ENCODE peak calls at places on chromosome 13, in four cellular contexts. S is OCI-LY7, C is K562, V is mammary epithelial cell. F is an unnamed sample.
A peak's percentile ranks its signal among the peaks of the same experiment; 100 is the strongest.

GRCh38 chr13:56352356-56352755 is 788.4 kb upstream of the PRR20A start:
- DNase-seq in C (no peak), S (no peak), V (no peak), F (no peak)

GRCh38 chr13:111449041-111449440 is 128.6 kb downstream of the TEX29 start:
- DNase-seq in S (no peak), V (peak; percentile 1), C (no peak), F (no peak)

GRCh38 chr13:91167706-91168459 is 179.6 kb upstream of the MIR17HG start:
- DNase-seq in S (no peak), V (no peak), C (no peak), F (no peak)

GRCh38 chr13:23848639-23849282 is 40.4 kb downstream of the MIPEP start:
- DNase-seq in C (no peak), V (no peak), S (peak; percentile 53), F (no peak)

GRCh38 chr13:87671031-87671823 is at the start of gene SLITRK5:
- DNase-seq in S (peak; percentile 93), V (peak; percentile 46), C (no peak), F (peak; percentile 86)

GRCh38 chr13:99726261-99726894 is 225.1 kb downstream of the TM9SF2 start:
- DNase-seq in S (no peak), C (no peak), V (no peak), F (no peak)

GRCh38 chr13:101211261-101211660 is 205.0 kb downstream of the NALCN start:
- DNase-seq in S (no peak), C (no peak), V (peak; percentile 58), F (no peak)

GRCh38 chr13:111398196-111398595 is 77.8 kb downstream of the TEX29 start:
- DNase-seq in C (no peak), V (no peak), S (no peak), F (no peak)

GRCh38 chr13:43369319-43369718 is 345.9 kb downstream of the DNAJC15 start:
- DNase-seq in C (no peak), V (no peak), S (no peak), F (no peak)

GRCh38 chr13:44350775-44351504 is 22.7 kb upstream of the SERP2 start:
- DNase-seq in S (no peak), C (no peak), V (no peak), F (no peak)

GRCh38 chr13:28494537-28494860 is 429 bp downstream of the FLT1 start:
- DNase-seq in C (no peak), S (no peak), V (peak; percentile 19), F (no peak)

GRCh38 chr13:112210401-112210800 is 143.5 kb downstream of the SOX1 start:
- DNase-seq in V (no peak), S (no peak), C (no peak), F (no peak)

GRCh38 chr13:39044536-39044935 is 6.3 kb downstream of the NHLRC3 start:
- DNase-seq in S (no peak), V (no peak), C (no peak), F (no peak)

GRCh38 chr13:78152415-78152814 is 233.8 kb upstream of the EDNRB start:
- DNase-seq in S (no peak), V (no peak), C (no peak), F (no peak)

GRCh38 chr13:21014666-21015170 is 46.7 kb downstream of the LATS2 start:
- DNase-seq in V (no peak), S (no peak), C (no peak), F (peak; percentile 45)

GRCh38 chr13:79799466-79799865 is 318.5 kb downstream of the NDFIP2 start:
- DNase-seq in C (no peak), V (no peak), S (no peak), F (no peak)

GRCh38 chr13:113946409-113947181 is 27.3 kb downstream of the C13orf46 start:
- DNase-seq in V (no peak), C (no peak), S (no peak), F (no peak)

GRCh38 chr13:114078501-114079451 is 53.6 kb downstream of the RASA3 start:
- DNase-seq in V (peak; percentile 77), S (no peak), C (no peak), F (peak; percentile 34)

GRCh38 chr13:78147905-78148304 is 229.3 kb upstream of the EDNRB start:
- DNase-seq in S (no peak), C (no peak), V (peak; percentile 29), F (no peak)

GRCh38 chr13:110422913-110423688 is 116.0 kb downstream of the COL4A2 start:
- DNase-seq in C (no peak), S (no peak), V (no peak), F (no peak)

GRCh38 chr13:27281420-27281819 is 10.8 kb downstream of the RASL11A start:
- DNase-seq in C (no peak), V (no peak), S (no peak), F (peak; percentile 35)
- H2AFZ ChIP-seq in C (no peak overlapping the region), V (no peak overlapping the region), S (no peak overlapping the region), F (no peak overlapping the region)

GRCh38 chr13:41463823-41464602 is 6.7 kb downstream of the RGCC start:
- DNase-seq in C (peak; percentile 73), S (peak; percentile 77), V (no peak), F (no peak)
- H3K27ac ChIP-seq in C (peak overlapping the region; percentile 68), S (peak overlapping the region; percentile 95), V (no peak overlapping the region), F (no peak overlapping the region)

DNA sequence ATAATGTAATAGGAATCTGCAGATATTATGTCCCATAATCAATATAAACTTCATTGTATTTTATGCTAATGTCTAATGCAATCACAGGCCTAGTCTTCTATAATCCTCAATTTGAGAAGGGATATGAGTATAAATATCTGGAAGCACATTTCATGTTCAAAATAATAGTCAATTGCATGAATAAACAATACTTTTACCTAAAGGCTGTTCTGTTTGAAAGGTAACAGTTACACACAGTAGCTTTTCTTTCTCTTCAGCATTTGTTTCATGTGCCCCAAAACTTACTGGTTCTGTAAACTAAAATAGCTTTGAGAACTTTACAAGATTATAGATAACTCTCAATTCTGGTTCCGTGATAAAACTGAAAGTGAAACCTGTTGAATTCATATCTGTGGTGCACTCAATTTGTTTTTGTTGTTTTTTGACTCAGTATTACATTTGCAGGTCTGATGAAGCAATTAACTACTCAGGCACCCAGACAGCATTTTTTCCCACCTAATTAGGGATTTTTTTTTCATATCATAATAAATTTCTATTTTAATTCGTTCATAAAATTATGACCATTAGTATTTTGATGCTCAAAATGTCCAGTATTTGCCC is 1193.8 kb downstream of the SLITRK1 start:
- DNase-seq in V (peak; percentile 12), S (no peak), C (no peak), F (no peak)
- H3K4me3 ChIP-seq in V (peak overlapping the region; percentile 57), S (no peak overlapping the region), C (no peak overlapping the region), F (no peak overlapping the region)

GRCh38 chr13:73337511-73337910 is 278.7 kb downstream of the KLF5 start:
- DNase-seq in V (peak; percentile 39), C (no peak), S (no peak), F (no peak)

GRCh38 chr13:73340069-73340468 is 281.3 kb downstream of the KLF5 start:
- DNase-seq in S (no peak), C (no peak), V (peak; percentile 33), F (no peak)

GRCh38 chr13:73338389-73338788 is 279.6 kb downstream of the KLF5 start:
- DNase-seq in V (peak; percentile 67), C (no peak), S (no peak), F (no peak)

GRCh38 chr13:73339086-73339485 is 280.3 kb downstream of the KLF5 start:
- DNase-seq in S (no peak), C (no peak), V (no peak), F (no peak)

GRCh38 chr13:73341748-73342147 is 282.9 kb downstream of the KLF5 start:
- DNase-seq in V (no peak), C (no peak), S (no peak), F (no peak)
- H2AFZ ChIP-seq in V (no peak overlapping the region), C (no peak overlapping the region), S (no peak overlapping the region), F (no peak overlapping the region)

DNA sequence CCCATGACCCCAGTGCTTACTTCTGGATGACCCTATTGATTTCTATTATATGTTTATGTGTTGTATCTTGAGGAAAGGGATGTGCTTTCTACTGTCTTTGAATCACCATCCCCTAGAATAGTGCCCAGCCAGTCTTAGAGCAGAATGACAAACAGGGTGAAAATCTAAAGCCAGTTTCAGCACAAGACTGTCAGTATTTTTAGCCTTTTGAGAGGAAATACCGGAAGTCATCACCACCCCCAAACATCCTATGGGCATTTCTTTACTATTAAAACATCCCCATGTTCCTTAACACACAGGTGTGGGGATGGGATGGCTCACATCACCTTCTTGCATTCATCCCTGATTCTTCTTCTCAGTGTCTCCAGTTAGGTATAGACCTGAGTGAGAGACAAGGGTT is 52.1 kb upstream of the UBE2L5 start:
- DNase-seq in S (peak; percentile 55), C (no peak), V (no peak), F (no peak)
- H3K27ac ChIP-seq in S (peak overlapping the region; percentile 97), C (no peak overlapping the region), V (no peak overlapping the region), F (no peak overlapping the region)